ENCODE peak calls at places on chromosomes 2 and 18, in eight cellular contexts. One of them, this sample, is unnamed.

GRCh38 chr2:43003702-43004101 is 211.3 kb upstream of the HAAO start:
- DNase-seq in stimulated activated CD8-positive, alpha-beta memory T cell treated with anti-CD3 and anti-CD28 coated beads, Interleukin-4, amount 100 ng/mL, for 1 hour: no peak
- DNase-seq in EH: no peak
- DNase-seq in GM03348: no peak
- DNase-seq in caudate nucleus: no peak
- DNase-seq in mammary epithelial cell: no peak
- DNase-seq in NCI-H510A: no peak
- DNase-seq in HCT116: no peak
- DNase-seq in this sample: no peak

GRCh38 chr2:117613101-117613500 is 201.4 kb upstream of the DDX18 start:
- DNase-seq in stimulated activated CD8-positive, alpha-beta memory T cell treated with anti-CD3 and anti-CD28 coated beads, Interleukin-4, amount 100 ng/mL, for 1 hour: no peak
- DNase-seq in EH: no peak
- DNase-seq in GM03348: no peak
- DNase-seq in caudate nucleus: no peak
- DNase-seq in mammary epithelial cell: no peak
- DNase-seq in NCI-H510A: no peak
- DNase-seq in HCT116: no peak
- DNase-seq in this sample: no peak

GRCh38 chr18:9989481-9989880 is 75.7 kb downstream of the VAPA start:
- DNase-seq in stimulated activated CD8-positive, alpha-beta memory T cell treated with anti-CD3 and anti-CD28 coated beads, Interleukin-4, amount 100 ng/mL, for 1 hour: no peak
- DNase-seq in EH: no peak
- DNase-seq in GM03348: no peak
- DNase-seq in caudate nucleus: no peak
- DNase-seq in mammary epithelial cell: no peak
- DNase-seq in NCI-H510A: no peak
- DNase-seq in HCT116: no peak
- DNase-seq in this sample: no peak

GRCh38 chr2:38076710-38077430 is 919 bp upstream of the CYP1B1 start:
- DNase-seq in stimulated activated CD8-positive, alpha-beta memory T cell treated with anti-CD3 and anti-CD28 coated beads, Interleukin-4, amount 100 ng/mL, for 1 hour: no peak
- DNase-seq in EH: peak; percentile 86
- DNase-seq in GM03348: peak; percentile 95
- DNase-seq in caudate nucleus: no peak
- DNase-seq in mammary epithelial cell: peak; percentile 84
- DNase-seq in NCI-H510A: peak; percentile 93
- DNase-seq in HCT116: peak; percentile 48
- DNase-seq in this sample: peak; percentile 52

GRCh38 chr2:196586511-196586991 is 53.0 kb upstream of the CCDC150 start:
- DNase-seq in stimulated activated CD8-positive, alpha-beta memory T cell treated with anti-CD3 and anti-CD28 coated beads, Interleukin-4, amount 100 ng/mL, for 1 hour: no peak
- DNase-seq in EH: peak; percentile 94
- DNase-seq in GM03348: peak; percentile 62
- DNase-seq in caudate nucleus: peak; percentile 43
- DNase-seq in mammary epithelial cell: peak; percentile 74
- DNase-seq in NCI-H510A: peak; percentile 12
- DNase-seq in HCT116: no peak
- DNase-seq in this sample: no peak

GRCh38 chr18:78979682-78980278 is at the start of gene SALL3:
- DNase-seq in stimulated activated CD8-positive, alpha-beta memory T cell treated with anti-CD3 and anti-CD28 coated beads, Interleukin-4, amount 100 ng/mL, for 1 hour: no peak
- DNase-seq in EH: no peak
- DNase-seq in GM03348: no peak
- DNase-seq in caudate nucleus: peak; percentile 40
- DNase-seq in mammary epithelial cell: no peak
- DNase-seq in NCI-H510A: peak; percentile 29
- DNase-seq in HCT116: no peak
- DNase-seq in this sample: peak; percentile 72

GRCh38 chr18:4870177-4870773 is 326.8 kb downstream of the AKAIN1 start:
- DNase-seq in stimulated activated CD8-positive, alpha-beta memory T cell treated with anti-CD3 and anti-CD28 coated beads, Interleukin-4, amount 100 ng/mL, for 1 hour: no peak
- DNase-seq in EH: no peak
- DNase-seq in GM03348: no peak
- DNase-seq in caudate nucleus: no peak
- DNase-seq in mammary epithelial cell: peak; percentile 1
- DNase-seq in NCI-H510A: no peak
- DNase-seq in HCT116: no peak
- DNase-seq in this sample: no peak

GRCh38 chr2:103401621-103402020 is 639.8 kb downstream of the TMEM182 start:
- DNase-seq in stimulated activated CD8-positive, alpha-beta memory T cell treated with anti-CD3 and anti-CD28 coated beads, Interleukin-4, amount 100 ng/mL, for 1 hour: no peak
- DNase-seq in EH: no peak
- DNase-seq in GM03348: no peak
- DNase-seq in caudate nucleus: no peak
- DNase-seq in mammary epithelial cell: no peak
- DNase-seq in NCI-H510A: no peak
- DNase-seq in HCT116: no peak
- DNase-seq in this sample: no peak

GRCh38 chr2:172434821-172435607 is 7.6 kb downstream of the ITGA6 start:
- DNase-seq in stimulated activated CD8-positive, alpha-beta memory T cell treated with anti-CD3 and anti-CD28 coated beads, Interleukin-4, amount 100 ng/mL, for 1 hour: no peak
- DNase-seq in EH: no peak
- DNase-seq in GM03348: no peak
- DNase-seq in caudate nucleus: no peak
- DNase-seq in mammary epithelial cell: no peak
- DNase-seq in NCI-H510A: peak; percentile 40
- DNase-seq in HCT116: no peak
- DNase-seq in this sample: no peak

This sample was measured in frontal cortex.